ENCODE peak calls at places on chromosomes 2 and 18, in four cellular contexts. U is HepG2, Z is GM12878, B is K562. W is an unnamed sample.

GRCh38 chr2:169512525-169512924 is 3.0 kb downstream of the KLHL41 start:
- DNase-seq in U (no peak), Z (no peak), B (no peak), W (no peak)

GRCh38 chr2:9168851-9169250 is 37.8 kb upstream of the ASAP2 start:
- DNase-seq in U (no peak), Z (no peak), B (peak), W (no peak)

GRCh38 chr2:136611451-136611850 is 153.9 kb upstream of the THSD7B start:
- DNase-seq in U (no peak), Z (no peak), B (no peak), W (no peak)

GRCh38 chr2:99622578-99622977 is 132.8 kb upstream of the REV1 start:
- DNase-seq in U (no peak), Z (no peak), B (no peak), W (no peak)

GRCh38 chr18:54873884-54874255 is 45.6 kb downstream of the RAB27B start:
- DNase-seq in U (no peak), Z (no peak), B (no peak), W (no peak)

GRCh38 chr2:32922466-32922865 is 24.3 kb upstream of the LTBP1 start:
- DNase-seq in U (no peak), Z (no peak), B (no peak), W (no peak)

GRCh38 chr2:47373747-47374146 is 29.2 kb upstream of the MSH2 start:
- DNase-seq in U (peak), Z (no peak), B (peak), W (peak)

GRCh38 chr18:11995445-11996189 is 14.3 kb downstream of the IMPA2 start:
- DNase-seq in U (peak), Z (no peak), B (peak), W (peak)

GRCh38 chr2:19899853-19900525 is 1.8 kb downstream of the TTC32 start:
- DNase-seq in U (peak), Z (no peak), B (peak), W (no peak)

DNA sequence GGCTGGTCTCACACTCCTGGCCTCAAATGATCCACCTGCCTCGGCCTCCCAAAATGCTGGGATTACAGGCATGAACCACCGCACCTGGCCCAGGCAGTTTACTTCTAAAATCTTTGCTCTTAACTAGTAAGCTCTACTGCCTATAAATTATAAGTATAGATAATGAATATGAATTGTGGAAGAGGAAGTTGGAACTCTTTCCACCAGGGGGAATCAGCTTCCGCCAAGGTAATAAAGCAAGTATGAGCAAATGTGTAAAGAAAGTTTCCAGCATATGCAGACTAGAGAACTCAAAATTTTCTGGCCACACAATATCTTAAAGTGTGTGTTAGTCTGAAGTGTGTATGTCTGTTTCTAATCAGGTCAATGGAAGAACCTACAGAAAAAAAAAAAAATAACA is 68.0 kb downstream of the RMDN2 start:
- DNase-seq in U (no peak), Z (no peak), B (no peak), W (no peak)
- TF ChIP-seq GABPA in U (no peak), Z (no peak), B (no peak), W (no peak)

GRCh38 chr2:101109451-101110140 is 41.6 kb downstream of the TBC1D8 start:
- DNase-seq in U (no peak), Z (no peak), B (no peak), W (no peak)

GRCh38 chr2:101112772-101113157 is 38.4 kb downstream of the TBC1D8 start:
- DNase-seq in U (no peak), Z (no peak), B (no peak), W (no peak)

GRCh38 chr2:101113441-101114267 is 37.5 kb downstream of the TBC1D8 start:
- DNase-seq in U (peak), Z (no peak), B (no peak), W (peak)

GRCh38 chr2:101111917-101112771 is 39.0 kb downstream of the TBC1D8 start:
- DNase-seq in U (peak), Z (no peak), B (no peak), W (peak)

DNA sequence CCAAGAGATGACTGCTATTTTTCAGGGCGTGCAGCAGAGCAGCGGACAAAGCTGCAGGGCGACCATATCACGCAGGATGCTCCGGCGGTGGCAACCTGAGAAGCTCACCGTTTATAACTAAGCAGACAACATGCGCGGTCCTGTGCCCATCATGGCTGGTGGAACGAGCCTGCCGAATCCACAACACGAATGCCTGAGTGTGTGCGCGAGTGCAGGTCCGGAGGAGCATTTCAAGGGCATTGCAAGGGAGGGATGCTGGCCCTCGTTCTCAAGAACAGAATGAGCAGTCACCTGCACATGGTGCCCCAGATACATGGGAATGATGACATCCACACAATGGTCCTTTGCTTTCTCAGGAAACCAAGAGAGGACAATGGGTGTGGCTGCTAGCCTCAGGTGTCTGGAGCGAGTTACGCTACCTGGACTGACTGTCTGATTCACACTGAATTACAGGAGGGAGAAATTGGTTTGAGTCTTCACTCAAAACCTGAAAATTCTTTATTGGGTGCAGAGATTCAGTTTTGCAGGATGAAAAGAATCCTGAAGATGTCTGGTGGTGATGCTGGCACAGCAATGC is 39.8 kb downstream of the TBC1D8 start:
- DNase-seq in U (no peak), Z (no peak), B (no peak), W (no peak)
- TF ChIP-seq SMC3 in U (no peak), Z (no peak), B (no peak), W (no peak)

DNA sequence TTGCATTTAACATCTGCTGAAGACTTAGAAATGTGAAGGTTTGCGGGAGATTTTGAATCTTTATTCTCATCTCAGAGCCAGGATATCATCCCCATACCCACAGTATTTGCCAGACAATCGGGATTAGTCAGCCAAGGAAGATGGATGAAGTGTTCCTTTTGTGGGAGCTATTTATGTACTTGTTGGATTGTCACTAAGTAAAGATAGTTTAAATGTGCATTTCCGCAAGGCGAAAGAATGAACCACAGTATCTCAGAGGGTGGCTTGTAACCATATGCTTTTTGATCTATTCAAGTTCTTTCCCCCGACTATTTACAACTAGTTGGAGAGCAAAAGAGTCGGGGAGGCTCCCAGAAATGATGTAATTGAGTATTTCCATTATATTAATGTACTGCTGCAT is 423.9 kb downstream of the METTL4 start:
- DNase-seq in U (no peak), Z (no peak), B (no peak), W (no peak)
- TF ChIP-seq MAX in U (no peak), Z (no peak), B (no peak), W (no peak)

GRCh38 chr2:183148967-183149366 is 24.7 kb downstream of the NUP35 start:
- DNase-seq in U (no peak), Z (no peak), B (no peak), W (no peak)

GRCh38 chr2:183153967-183154366 is 29.7 kb downstream of the NUP35 start:
- DNase-seq in U (no peak), Z (no peak), B (no peak), W (no peak)

GRCh38 chr2:183149489-183149888 is 25.2 kb downstream of the NUP35 start:
- DNase-seq in U (no peak), Z (no peak), B (no peak), W (peak)
- TF ChIP-seq GABPA in U (no peak), Z (no peak), B (no peak), W (no peak)

GRCh38 chr18:26711806-26712205 is 153.7 kb downstream of the AQP4 start:
- DNase-seq in U (no peak), Z (no peak), B (no peak), W (no peak)
- TF ChIP-seq SMC3 in U (no peak), Z (no peak), B (no peak), W (no peak)

DNA sequence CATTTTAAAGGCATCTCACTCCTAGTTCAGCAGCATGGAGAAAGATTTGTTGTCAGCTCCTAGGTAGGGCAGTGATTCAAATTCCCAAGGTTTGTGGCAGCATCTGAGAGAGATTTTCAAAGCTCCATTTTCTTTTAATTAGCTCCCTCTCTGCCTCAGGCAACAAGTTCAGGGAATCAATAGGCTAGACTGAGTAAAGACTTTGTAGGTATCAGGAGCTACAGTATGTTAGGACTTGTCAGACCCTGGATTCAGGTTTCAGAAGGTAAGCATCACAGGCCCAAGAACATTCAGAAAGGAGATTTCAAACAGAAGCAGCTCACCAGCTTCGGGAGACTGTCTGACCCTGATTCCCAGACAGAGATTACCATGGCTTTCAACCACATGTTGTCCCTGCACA is 273.3 kb upstream of the ERBB4 start:
- DNase-seq in U (no peak), Z (no peak), B (no peak), W (no peak)
- TF ChIP-seq MAX in U (no peak), Z (no peak), B (no peak), W (no peak)

DNA sequence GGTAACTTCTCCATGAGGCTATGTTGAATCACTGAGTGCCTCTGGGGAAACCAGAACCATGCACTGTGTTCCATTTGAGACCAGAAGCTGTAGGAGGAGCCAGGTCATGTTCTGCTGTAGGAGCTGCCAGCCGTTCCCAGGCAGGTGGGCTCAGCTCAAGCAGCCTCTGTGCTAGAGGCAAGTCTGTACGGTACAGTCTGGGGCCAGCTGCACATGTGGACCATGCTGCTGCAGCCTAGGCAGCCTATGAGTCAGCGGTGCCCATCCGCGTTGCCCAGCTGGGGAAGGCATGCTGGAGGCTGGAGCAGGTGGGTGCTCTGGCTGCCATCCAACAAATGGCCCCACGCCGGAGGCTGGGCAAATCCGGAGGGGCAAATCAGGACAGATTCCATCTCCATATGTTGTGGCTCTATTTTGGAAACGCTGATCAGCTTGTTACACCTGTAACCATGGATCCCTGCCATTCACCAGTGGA is 22.0 kb upstream of the KCNF1 start:
- DNase-seq in U (no peak), Z (no peak), B (no peak), W (peak)
- TF ChIP-seq GABPA in U (no peak), Z (no peak), B (no peak), W (no peak)

GRCh38 chr2:28129955-28130695 is 239.6 kb downstream of the BABAM2 start:
- DNase-seq in U (no peak), Z (no peak), B (no peak), W (no peak)

GRCh38 chr2:28134262-28134812 is 243.8 kb downstream of the BABAM2 start:
- DNase-seq in U (no peak), Z (no peak), B (no peak), W (no peak)

DNA sequence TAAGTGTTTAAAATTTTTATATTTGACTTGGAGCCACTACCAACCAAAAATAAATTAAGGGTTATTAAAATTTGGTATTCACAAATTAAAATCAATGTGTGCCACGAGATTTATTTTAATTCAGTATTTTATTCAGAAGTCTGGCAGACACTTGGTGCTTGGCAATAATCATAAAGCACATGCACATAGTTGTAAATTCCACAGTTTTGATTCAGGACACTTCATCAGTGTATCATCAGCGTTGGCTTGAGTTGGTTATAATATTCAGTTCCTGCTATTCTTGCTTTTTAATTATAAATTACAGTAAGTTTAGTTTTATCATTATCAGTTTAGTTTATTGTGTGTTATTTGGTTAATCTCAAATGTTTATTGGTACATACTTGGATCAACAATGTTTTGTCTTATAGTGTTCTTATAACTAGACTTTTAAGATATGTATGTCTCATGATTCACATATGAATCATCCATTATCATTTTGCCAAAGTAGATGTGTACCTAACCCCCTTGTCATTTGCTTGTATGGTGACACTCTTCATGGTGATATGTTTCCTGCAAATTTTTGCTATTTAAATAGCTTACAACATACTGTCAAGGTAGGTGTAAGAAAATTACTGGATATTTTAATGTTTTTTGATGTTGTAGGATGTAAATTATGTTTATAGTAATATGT is 237.9 kb downstream of the BABAM2 start:
- DNase-seq in U (no peak), Z (no peak), B (no peak), W (no peak)
- TF ChIP-seq SMC3 in U (no peak), Z (no peak), B (no peak), W (no peak)

DNA sequence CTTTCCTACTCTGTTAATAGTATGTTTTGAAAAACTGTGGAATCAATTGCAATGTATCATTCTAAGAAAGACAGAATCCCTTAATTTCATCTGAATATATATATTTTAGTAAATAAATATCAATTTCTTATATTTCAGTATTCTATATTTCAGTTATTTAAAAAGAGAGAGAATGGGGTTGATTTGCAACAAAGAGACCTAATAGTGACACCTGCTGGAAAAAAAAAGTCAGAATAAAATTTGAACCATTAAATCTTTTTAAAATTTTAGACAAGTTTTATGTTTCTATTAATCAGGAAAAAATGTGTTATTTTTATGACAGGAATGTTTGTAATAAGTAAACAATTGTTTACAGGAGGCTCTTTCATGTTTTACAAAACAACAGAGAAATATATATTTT is 20.7 kb upstream of the CCNT2 start:
- DNase-seq in U (no peak), Z (no peak), B (no peak), W (peak)
- TF ChIP-seq MAX in U (no peak), Z (no peak), B (no peak), W (no peak)

GRCh38 chr18:57194622-57195021 is 47.7 kb downstream of the BOD1L2 start:
- DNase-seq in U (no peak), Z (no peak), B (no peak), W (no peak)
- TF ChIP-seq GABPA in U (no peak), Z (no peak), B (no peak), W (no peak)